ENCODE peak calls at places on chromosome 21, in eight cellular contexts. U is CD4-positive, alpha-beta T cell; G is body of pancreas; W is AG04450; L is mammary epithelial cell; R is PC-3; E is GM23338; N is tibial artery. H is an unnamed sample.

GRCh38 chr21:34006603-34007168 is 66.7 kb upstream of the MRPS6 start:
- DNase-seq in U (no peak), G (no peak), W (no peak), L (no peak), R (no peak), E (no peak), N (no peak), H (no peak)

GRCh38 chr21:20452935-20453334 is 545.3 kb upstream of the NCAM2 start:
- DNase-seq in U (no peak), G (no peak), W (no peak), L (no peak), R (no peak), E (no peak), N (no peak), H (no peak)

GRCh38 chr21:14541840-14542495 is 4.1 kb downstream of the SAMSN1 start:
- DNase-seq in U (no peak), G (no peak), W (no peak), L (no peak), R (no peak), E (no peak), N (no peak), H (no peak)

GRCh38 chr21:34054259-34054658 is 19.1 kb upstream of the MRPS6 start:
- DNase-seq in U (no peak), G (no peak), W (no peak), L (no peak), R (no peak), E (no peak), N (no peak), H (peak; percentile 3)

GRCh38 chr21:43304206-43304605 is 122.7 kb downstream of the SIK1 start:
- DNase-seq in U (no peak), G (no peak), W (no peak), L (no peak), R (no peak), E (no peak), N (peak; percentile 53), H (no peak)

GRCh38 chr21:40255665-40256064 is 388.4 kb downstream of the PCP4 start:
- DNase-seq in U (no peak), G (no peak), W (no peak), L (no peak), R (no peak), E (no peak), N (no peak), H (peak; percentile 62)

GRCh38 chr21:34536311-34536710 is 24.3 kb upstream of the KCNE1 start:
- DNase-seq in U (no peak), G (no peak), W (no peak), L (no peak), R (no peak), E (no peak), N (no peak), H (no peak)

GRCh38 chr21:40595806-40596205 is 251.2 kb downstream of the DSCAM start:
- DNase-seq in U (no peak), G (no peak), W (no peak), L (peak; percentile 81), R (no peak), E (no peak), N (no peak), H (no peak)

GRCh38 chr21:14403681-14404318 is 20.9 kb upstream of the HSPA13 start:
- DNase-seq in U (no peak), G (no peak), W (no peak), L (peak; percentile 12), R (peak; percentile 65), E (peak; percentile 46), N (no peak), H (no peak)

GRCh38 chr21:18443686-18444085 is 40.1 kb upstream of the TMPRSS15 start:
- DNase-seq in U (no peak), G (no peak), W (no peak), L (no peak), R (no peak), E (no peak), N (no peak), H (no peak)

GRCh38 chr21:27590271-27590670 is 623.4 kb upstream of the ADAMTS5 start:
- DNase-seq in U (no peak), G (no peak), W (no peak), L (no peak), R (peak; percentile 20), E (peak; percentile 21), N (no peak), H (no peak)

GRCh38 chr21:35199733-35200015 is 150.6 kb upstream of the RUNX1 start:
- DNase-seq in U (no peak), G (no peak), W (no peak), L (no peak), R (peak; percentile 34), E (no peak), N (no peak), H (no peak)

GRCh38 chr21:43301424-43302355 is 125.2 kb downstream of the SIK1 start:
- DNase-seq in U (no peak), G (no peak), W (no peak), L (no peak), R (no peak), E (no peak), N (no peak), H (no peak)

GRCh38 chr21:32337206-32337605 is 38.6 kb downstream of the MRAP start:
- DNase-seq in U (no peak), G (no peak), W (no peak), L (no peak), R (no peak), E (no peak), N (no peak), H (no peak)

GRCh38 chr21:33075128-33075527 is 5.2 kb downstream of the OLIG1 start:
- DNase-seq in U (no peak), G (no peak), W (no peak), L (no peak), R (no peak), E (peak; percentile 80), N (no peak), H (no peak)

GRCh38 chr21:16608209-16608830 is 878.5 kb downstream of the USP25 start:
- DNase-seq in U (no peak), G (no peak), W (no peak), L (peak; percentile 22), R (peak; percentile 29), E (peak; percentile 72), N (no peak), H (no peak)

GRCh38 chr21:27803571-27803970 is 836.7 kb upstream of the ADAMTS5 start:
- DNase-seq in U (no peak), G (no peak), W (no peak), L (no peak), R (peak; percentile 23), E (no peak), N (no peak), H (no peak)

GRCh38 chr21:14215971-14216621 is at the start of gene RBM11:
- DNase-seq in U (peak; percentile 69), G (peak; percentile 81), W (no peak), L (peak; percentile 69), R (peak; percentile 68), E (peak; percentile 95), N (no peak), H (no peak)

GRCh38 chr21:39842741-39843146 is 24.5 kb upstream of the PCP4 start:
- DNase-seq in U (no peak), G (no peak), W (no peak), L (no peak), R (no peak), E (no peak), N (no peak), H (peak; percentile 80)

GRCh38 chr21:44880762-44881585 is 7.5 kb upstream of the PTTG1IP start:
- DNase-seq in U (no peak), G (no peak), W (no peak), L (peak; percentile 75), R (peak; percentile 72), E (no peak), N (no peak), H (no peak)
- H3K27ac ChIP-seq in U (peak overlapping the region; percentile 29), G (peak overlapping the region; percentile 38), W (no peak overlapping the region), L (peak overlapping the region; percentile 16), R (peak overlapping the region; percentile 22), E (no peak overlapping the region), N (no peak overlapping the region), H (no peak overlapping the region)

DNA sequence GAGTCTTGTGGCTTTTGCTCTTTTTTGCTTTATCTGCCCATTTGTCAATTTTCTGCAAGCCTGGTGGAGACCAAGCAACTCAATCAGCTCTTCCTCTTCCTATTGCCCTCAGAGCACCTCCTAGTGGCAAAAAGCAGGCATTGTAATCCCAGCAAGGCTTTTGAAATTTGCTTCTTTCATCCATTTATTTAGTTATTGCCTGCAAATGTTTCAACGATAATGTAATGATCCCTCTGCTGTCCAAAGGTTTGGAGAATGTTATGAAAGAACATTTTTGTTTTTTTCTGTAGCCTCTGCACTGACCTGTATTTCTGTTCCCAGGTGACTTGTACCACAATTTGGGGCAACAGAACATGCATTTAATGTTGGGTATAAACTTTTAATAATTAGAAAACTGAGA is 127.8 kb downstream of the GABPA start:
- DNase-seq in U (no peak), G (no peak), W (no peak), L (peak; percentile 19), R (peak; percentile 74), E (peak; percentile 69), N (no peak), H (no peak)
- TF ChIP-seq CTCF in U (peak; percentile 71), G (peak; percentile 56), W (peak; percentile 75), L (peak; percentile 94), R (peak; percentile 96), E (peak; percentile 76), N (peak; percentile 28), H (peak; percentile 50)

GRCh38 chr21:45365608-45366241 is 39.2 kb upstream of the COL18A1 start:
- DNase-seq in U (no peak), G (peak; percentile 41), W (peak; percentile 20), L (no peak), R (peak; percentile 52), E (peak; percentile 89), N (no peak), H (no peak)

GRCh38 chr21:45366476-45366875 is 38.5 kb upstream of the COL18A1 start:
- DNase-seq in U (no peak), G (no peak), W (no peak), L (no peak), R (no peak), E (no peak), N (no peak), H (no peak)

GRCh38 chr21:45366931-45367401 is 38.0 kb upstream of the COL18A1 start:
- DNase-seq in U (no peak), G (peak; percentile 55), W (peak; percentile 93), L (no peak), R (peak; percentile 90), E (no peak), N (peak; percentile 96), H (no peak)

GRCh38 chr21:45365186-45365607 is 39.8 kb upstream of the COL18A1 start:
- DNase-seq in U (no peak), G (no peak), W (no peak), L (no peak), R (no peak), E (no peak), N (no peak), H (no peak)

GRCh38 chr21:45367402-45368351 is 37.3 kb upstream of the COL18A1 start:
- DNase-seq in U (no peak), G (no peak), W (no peak), L (no peak), R (no peak), E (no peak), N (no peak), H (no peak)
- H3K27ac ChIP-seq in U (no peak overlapping the region), G (peak overlapping the region; percentile 96), W (peak overlapping the region; percentile 81), L (no peak overlapping the region), R (peak overlapping the region; percentile 98), E (no peak overlapping the region), N (peak overlapping the region; percentile 98), H (peak overlapping the region; percentile 5)

DNA sequence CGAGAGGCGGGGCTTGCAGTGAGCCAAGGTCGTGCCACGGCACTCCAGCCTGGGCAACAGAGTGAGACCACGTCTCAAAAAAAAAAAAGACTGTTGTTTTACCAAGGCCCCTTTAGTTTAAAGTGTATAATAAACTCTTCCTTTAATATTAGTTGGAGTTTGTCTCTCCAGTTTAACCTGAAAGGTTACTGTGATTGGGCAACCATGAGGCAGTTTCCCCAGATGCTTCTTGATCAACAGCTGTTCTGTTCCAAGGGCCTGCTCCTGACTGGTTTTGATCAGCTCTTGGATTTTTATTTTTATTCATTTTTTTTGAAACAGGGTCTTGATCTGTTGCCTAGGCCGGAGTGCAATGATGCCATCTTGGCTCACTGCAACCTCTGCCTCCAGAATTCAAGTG is 18.1 kb upstream of the C2CD2 start:
- DNase-seq in U (no peak), G (no peak), W (no peak), L (no peak), R (no peak), E (no peak), N (no peak), H (no peak)
- TF ChIP-seq CTCF in U (no peak), G (no peak), W (no peak), L (no peak), R (no peak), E (no peak), N (no peak), H (no peak)